ENCODE peak calls at places on chromosomes 3 and 15, in four cellular contexts. Q is endothelial cell of umbilical vein, R is K562, H is DND-41. L is an unnamed sample.

GRCh38 chr3:84692261-84692660 is 266.5 kb upstream of the CADM2 start:
- DNase-seq in Q (no peak), R (no peak), H (no peak), L (no peak)

GRCh38 chr3:14422016-14422963 is 19.9 kb downstream of the SLC6A6 start:
- DNase-seq in Q (no peak), R (no peak), H (no peak), L (no peak)

GRCh38 chr3:69791111-69791510 is 51.8 kb downstream of the MITF start:
- DNase-seq in Q (no peak), R (no peak), H (no peak), L (no peak)

GRCh38 chr15:78761020-78761419 is 50.2 kb downstream of the ADAMTS7 start:
- DNase-seq in Q (no peak), R (no peak), H (no peak), L (peak; percentile 56)

GRCh38 chr3:123302961-123303360 is 101.2 kb downstream of the SEC22A start:
- DNase-seq in Q (no peak), R (no peak), H (no peak), L (no peak)

GRCh38 chr15:60374628-60375081 is 23.1 kb downstream of the ANXA2 start:
- DNase-seq in Q (peak; percentile 98), R (no peak), H (no peak), L (no peak)

GRCh38 chr3:152198655-152199054 is 70.1 kb upstream of the MBNL1 start:
- DNase-seq in Q (no peak), R (no peak), H (no peak), L (no peak)

GRCh38 chr15:100867476-100867875 is 12.2 kb upstream of the ALDH1A3 start:
- DNase-seq in Q (no peak), R (no peak), H (no peak), L (no peak)

GRCh38 chr3:193418576-193419373 is 40.2 kb upstream of the ATP13A5 start:
- DNase-seq in Q (no peak), R (no peak), H (no peak), L (no peak)

GRCh38 chr3:100354850-100355249 is 20.3 kb downstream of the NIT2 start:
- DNase-seq in Q (peak; percentile 58), R (no peak), H (no peak), L (no peak)

GRCh38 chr3:50154840-50155490 is at the start of gene SEMA3F:
- DNase-seq in Q (peak; percentile 72), R (peak; percentile 92), H (no peak), L (peak; percentile 82)

DNA sequence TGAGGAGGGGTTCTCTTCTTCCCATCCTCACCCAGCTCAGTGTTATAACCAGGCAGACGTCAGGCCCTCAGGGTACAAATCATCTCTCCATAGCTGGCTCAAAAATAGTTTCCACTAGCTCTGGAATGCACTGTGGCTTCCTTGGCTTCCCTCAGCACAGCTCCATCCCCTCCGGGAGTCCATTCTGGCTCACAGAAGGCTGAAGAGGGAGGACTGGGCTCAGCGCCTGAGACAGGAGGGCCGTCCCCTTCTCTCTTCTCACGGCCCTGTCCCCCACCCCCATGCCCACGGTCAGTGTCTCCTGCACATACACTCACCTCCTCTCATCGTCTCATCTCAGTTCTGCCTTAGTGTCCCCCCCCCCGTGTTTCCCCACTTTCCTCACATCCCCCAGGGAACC is 50.1 kb downstream of the UMPS start:
- DNase-seq in Q (no peak), R (no peak), H (no peak), L (no peak)
- H3K4me1 ChIP-seq in Q (peaks cover 20% of the 10 kb centered on the region), R (no peaks in the 10 kb centered on the region), H (peaks cover 9% of the 10 kb centered on the region), L (no peaks in the 10 kb centered on the region)

GRCh38 chr3:120214161-120214560 is 70.9 kb downstream of the GPR156 start:
- DNase-seq in Q (no peak), R (no peak), H (no peak), L (no peak)
- H2AFZ ChIP-seq in Q (no peak overlapping the region), R (no peak overlapping the region), H (no peak overlapping the region), L (no peak overlapping the region)

DNA sequence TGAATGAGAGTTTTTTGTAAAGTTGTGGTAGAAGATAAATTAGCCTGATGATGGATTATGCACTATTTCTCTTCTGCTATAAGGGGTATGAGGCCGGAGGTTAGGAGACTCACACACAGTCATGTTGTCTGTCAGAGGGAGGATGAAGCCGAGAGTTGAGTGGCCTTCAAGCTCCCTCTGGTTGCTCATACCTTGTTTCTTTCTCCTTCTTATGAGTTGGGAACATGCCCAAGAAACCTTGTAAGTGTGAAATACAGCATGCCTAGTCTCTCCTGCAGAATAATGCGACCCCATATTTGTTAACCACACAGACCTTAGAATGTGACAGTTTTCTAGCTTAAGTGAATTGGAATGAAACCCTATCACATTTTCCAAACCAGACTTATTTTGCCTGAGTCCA is 366.6 kb downstream of the PTPRG start:
- DNase-seq in Q (no peak), R (no peak), H (no peak), L (no peak)
- H3K9ac ChIP-seq in Q (no peak overlapping the region), R (no peak overlapping the region), H (no peak overlapping the region), L (no peak overlapping the region)

GRCh38 chr3:65894679-65895078 is 144.0 kb downstream of the MAGI1 start:
- DNase-seq in Q (no peak), R (no peak), H (no peak), L (no peak)
- H3K4me1 ChIP-seq in Q (peaks cover 16% of the 10 kb centered on the region), R (no peaks in the 10 kb centered on the region), H (no peaks in the 10 kb centered on the region), L (no peaks in the 10 kb centered on the region)